ENCODE peak calls at places on chromosomes 7 and 10, in eight cellular contexts. H is AG08396, J is non-pigmented ciliary epithelial cell, X is nephron progenitor cell, L is cardiac fibroblast, Z is EH, T is anterior cingulate cortex, A is astrocyte of the spinal cord. D is an unnamed sample.

GRCh38 chr7:27098493-27099223 is 2.9 kb upstream of the HOXA1 start:
- DNase-seq in H (no peak), J (no peak), X (peak), L (no peak), Z (peak), T (no peak), A (peak), D (peak)

GRCh38 chr7:14403587-14403986 is 414.1 kb upstream of the ETV1 start:
- DNase-seq in H (no peak), J (no peak), X (no peak), L (no peak), Z (no peak), T (no peak), A (peak), D (no peak)

GRCh38 chr10:17066801-17067200 is 62.8 kb downstream of the CUBN start:
- DNase-seq in H (no peak), J (no peak), X (no peak), L (no peak), Z (no peak), T (no peak), A (no peak), D (no peak)

GRCh38 chr10:78738861-78739260 is 329.9 kb upstream of the ZMIZ1 start:
- DNase-seq in H (no peak), J (no peak), X (no peak), L (no peak), Z (no peak), T (no peak), A (no peak), D (no peak)

GRCh38 chr10:70666960-70667798 is 5.1 kb upstream of the ADAMTS14 start:
- DNase-seq in H (no peak), J (no peak), X (no peak), L (peak), Z (no peak), T (no peak), A (no peak), D (no peak)

GRCh38 chr10:71727429-71728217 is 8.0 kb upstream of the C10orf105 start:
- DNase-seq in H (peak), J (no peak), X (no peak), L (peak), Z (peak), T (no peak), A (no peak), D (no peak)

GRCh38 chr10:69088471-69088769 is 517 bp downstream of the SRGN start:
- DNase-seq in H (no peak), J (no peak), X (no peak), L (peak), Z (no peak), T (no peak), A (no peak), D (no peak)

GRCh38 chr7:105830405-105831218 is 45.8 kb downstream of the ATXN7L1 start:
- DNase-seq in H (peak), J (peak), X (no peak), L (peak), Z (peak), T (no peak), A (peak), D (peak)

GRCh38 chr7:139739863-139740597 is 37.8 kb downstream of the HIPK2 start:
- DNase-seq in H (no peak), J (no peak), X (no peak), L (no peak), Z (no peak), T (peak), A (no peak), D (no peak)

GRCh38 chr10:52883996-52884871 is 111.7 kb upstream of the MBL2 start:
- DNase-seq in H (peak), J (peak), X (peak), L (peak), Z (peak), T (no peak), A (peak), D (peak)